ENCODE peak calls at places on chromosomes 12 and 14, in four cellular contexts. Z is mesendoderm, R is H1, D is H9. X is an unnamed sample.

GRCh38 chr12:65612440-65612839 is 211.8 kb upstream of the HMGA2 start:
- DNase-seq in Z (no peak), R (no peak), D (no peak), X (no peak)

GRCh38 chr12:12121022-12121421 is 50.3 kb downstream of the BCL2L14 start:
- DNase-seq in Z (no peak), D (no peak), R (no peak), X (no peak)

GRCh38 chr12:12266873-12267634 is at the start of gene LRP6:
- DNase-seq in R (peak), D (peak), Z (peak), X (peak)

GRCh38 chr14:68633131-68633991 is 159.5 kb downstream of the ZFP36L1 start:
- DNase-seq in Z (no peak), D (peak), R (peak), X (no peak)

GRCh38 chr14:90644882-90645281 is 171.3 kb downstream of the TTC7B start:
- DNase-seq in Z (no peak), R (no peak), D (no peak), X (peak)

GRCh38 chr14:42569227-42569626 is 962.6 kb downstream of the LRFN5 start:
- DNase-seq in R (no peak), D (no peak), Z (no peak), X (no peak)

GRCh38 chr14:34029921-34030334 is 79.1 kb upstream of the EGLN3 start:
- DNase-seq in D (peak), R (peak), Z (peak), X (no peak)

GRCh38 chr12:130702966-130703732 is 12.9 kb downstream of the RIMBP2 start:
- DNase-seq in Z (no peak), R (peak), D (peak), X (no peak)

GRCh38 chr12:527241-527640 is 67.5 kb downstream of the B4GALNT3 start:
- DNase-seq in R (no peak), Z (no peak), D (no peak), X (no peak)

GRCh38 chr14:75184447-75184846 is 8.0 kb upstream of the TMED10 start:
- DNase-seq in R (no peak), D (no peak), Z (no peak), X (peak)

GRCh38 chr12:32179011-32179395 is 72.4 kb downstream of the BICD1 start:
- DNase-seq in R (no peak), D (no peak), Z (peak), X (no peak)

GRCh38 chr12:18054925-18055324 is 35.1 kb downstream of the RERGL start:
- DNase-seq in Z (no peak), R (no peak), D (no peak), X (no peak)

GRCh38 chr14:22977684-22978486 is 4.5 kb downstream of the AJUBA start:
- DNase-seq in Z (peak), D (peak), R (peak), X (peak)

GRCh38 chr14:91573894-91574837 is 64.1 kb upstream of the PPP4R3A start:
- DNase-seq in Z (peak), R (peak), D (peak), X (peak)

GRCh38 chr12:130664252-130664651 is 51.8 kb downstream of the RIMBP2 start:
- DNase-seq in R (no peak), Z (no peak), D (no peak), X (no peak)

GRCh38 chr12:94587266-94588241 is 62.8 kb downstream of the TMCC3 start:
- DNase-seq in D (no peak), Z (no peak), R (no peak), X (no peak)

GRCh38 chr14:23568600-23569310 is 1.2 kb upstream of the AP1G2 start:
- DNase-seq in D (peak), R (no peak), Z (peak), X (no peak)

GRCh38 chr12:68912916-68913315 is 20.1 kb downstream of the CPM start:
- DNase-seq in Z (peak), D (no peak), R (no peak), X (no peak)

DNA sequence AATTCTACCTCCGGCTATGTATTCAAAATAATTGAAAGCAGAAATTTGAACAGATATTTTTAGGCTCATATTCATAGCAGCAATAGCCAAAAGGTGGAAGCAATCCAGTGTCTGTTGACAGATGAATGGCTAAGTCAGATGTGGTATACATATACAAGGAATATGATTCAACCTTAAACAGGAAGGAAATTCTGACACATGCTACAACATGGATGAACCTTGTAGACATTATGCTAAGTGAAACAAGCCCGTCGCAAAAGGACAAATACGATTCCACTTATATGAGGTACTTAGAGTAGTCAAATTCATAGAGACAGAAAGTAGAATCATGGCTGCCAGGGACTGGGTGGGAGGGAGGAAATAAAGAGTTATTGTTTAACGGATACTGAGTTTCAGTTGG is 331.6 kb downstream of the PCNX1 start:
- DNase-seq in R (no peak), Z (no peak), D (no peak), X (no peak)
- H4K5ac ChIP-seq in R (no peak), Z (no peak), D (no peak), X (no peak)

DNA sequence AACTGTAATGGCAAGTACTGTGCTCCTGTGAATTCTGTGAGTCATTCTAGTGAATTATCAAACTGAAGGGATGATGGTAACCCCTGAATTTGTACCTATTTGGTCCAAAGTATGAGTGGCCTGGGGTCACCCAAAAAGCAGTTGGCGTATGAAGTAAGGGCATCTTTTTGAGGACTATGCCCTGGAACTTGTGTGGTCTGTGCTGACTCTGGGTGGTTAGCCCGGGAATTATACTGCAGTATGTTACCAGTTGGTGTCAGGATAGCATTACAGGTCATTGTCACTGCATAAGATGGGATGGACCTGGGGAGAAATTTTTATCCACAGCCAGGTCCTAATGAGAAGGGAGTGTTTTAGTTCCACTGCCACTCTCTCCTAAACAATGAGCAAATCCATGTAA is 174.7 kb downstream of the SSPN start:
- DNase-seq in R (no peak), Z (peak), D (no peak), X (no peak)
- H3K9ac ChIP-seq in R (no peak), Z (no peak), D (no peak), X (no peak)

GRCh38 chr14:104119119-104119699 is 19.2 kb upstream of the KIF26A start:
- DNase-seq in D (peak), R (peak), Z (no peak), X (no peak)

GRCh38 chr14:104116544-104117340 is 21.6 kb upstream of the KIF26A start:
- DNase-seq in Z (no peak), D (no peak), R (peak), X (no peak)

GRCh38 chr14:104115691-104116543 is 22.5 kb upstream of the KIF26A start:
- DNase-seq in R (peak), D (peak), Z (no peak), X (no peak)

GRCh38 chr14:104118006-104118844 is 20.2 kb upstream of the KIF26A start:
- DNase-seq in Z (no peak), R (peak), D (peak), X (no peak)

DNA sequence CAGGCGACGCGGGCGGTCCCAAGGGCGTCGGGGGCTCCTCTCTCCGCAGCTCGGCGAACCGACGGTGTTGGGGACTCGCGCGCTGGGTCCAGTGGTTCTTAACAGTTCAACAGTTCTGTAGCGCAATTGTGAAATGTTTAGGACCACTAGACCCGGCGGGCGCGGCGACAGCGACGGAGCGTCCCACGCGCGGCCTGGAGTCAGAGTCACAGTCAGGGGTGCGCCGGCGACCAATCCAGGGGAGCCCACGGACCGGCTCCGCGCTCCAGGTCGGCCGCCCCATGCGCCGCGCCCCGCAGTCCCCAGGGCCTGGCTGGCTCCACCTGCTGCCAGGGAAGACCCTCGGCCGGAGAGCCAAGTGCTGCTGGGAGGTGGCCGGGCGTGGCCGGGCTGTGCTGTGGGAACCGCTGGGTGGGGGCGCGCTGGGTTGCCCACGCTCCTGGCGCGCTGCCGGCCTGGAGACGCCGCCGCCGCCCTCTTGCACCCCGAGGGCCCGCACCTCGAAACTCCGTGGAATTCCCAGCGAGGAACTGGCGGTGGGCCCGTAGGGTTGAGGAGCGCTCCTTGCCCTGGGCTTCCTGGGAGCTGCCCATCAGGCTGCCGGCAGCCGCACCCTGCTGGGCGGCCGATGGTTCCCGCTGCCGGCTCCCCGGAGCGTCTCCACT is 20.9 kb upstream of the KIF26A start:
- DNase-seq in D (peak), Z (no peak), R (no peak), X (no peak)
- H4K5ac ChIP-seq in D (no peak), Z (no peak), R (no peak), X (no peak)

GRCh38 chr12:55745361-55746146 is 2.6 kb downstream of the GDF11 start:
- DNase-seq in Z (peak), D (peak), R (peak), X (no peak)
- H3K9ac ChIP-seq in Z (peak), D (peak), R (peak), X (peak)

X was measured in IMR-90.